ENCODE peak calls at places on chromosomes 2 and 18, in nine cellular contexts. G, V, S, O, H, F, W, L and Q are unnamed samples.

GRCh38 chr2:26696352-26696816 is 3.9 kb downstream of the KCNK3 start:
- DNase-seq in G (peak), V (no peak), S (no peak), O (no peak), H (no peak), F (no peak), W (peak), L (peak), Q (no peak)

GRCh38 chr18:3012306-3012919 is 531 bp downstream of the LPIN2 start:
- DNase-seq in G (peak), V (peak), S (peak), O (no peak), H (peak), F (peak), W (peak), L (no peak), Q (peak)

GRCh38 chr2:79994161-79994560 is 310.4 kb downstream of the LRRTM1 start:
- DNase-seq in G (peak), V (no peak), S (no peak), O (no peak), H (no peak), F (no peak), W (no peak), L (peak), Q (no peak)

GRCh38 chr18:62781893-62782292 is 66.6 kb downstream of the PHLPP1 start:
- DNase-seq in G (peak), V (no peak), S (no peak), O (peak), H (no peak), F (no peak), W (peak), L (peak), Q (no peak)

GRCh38 chr18:13376298-13376840 is 157.8 kb downstream of the LDLRAD4 start:
- DNase-seq in G (no peak), V (peak), S (no peak), O (no peak), H (no peak), F (no peak), W (no peak), L (no peak), Q (peak)

GRCh38 chr18:48997985-48998831 is 47.4 kb upstream of the SMAD7 start:
- DNase-seq in G (peak), V (no peak), S (no peak), O (no peak), H (peak), F (no peak), W (peak), L (peak), Q (no peak)

GRCh38 chr2:164028764-164029534 is 293.1 kb upstream of the FIGN start:
- DNase-seq in G (peak), V (no peak), S (no peak), O (no peak), H (no peak), F (no peak), W (peak), L (peak), Q (no peak)

GRCh38 chr2:73260338-73260984 is 23.8 kb downstream of the FBXO41 start:
- DNase-seq in G (peak), V (no peak), S (peak), O (no peak), H (peak), F (no peak), W (peak), L (peak), Q (no peak)

GRCh38 chr2:1488851-1489250 is 75.6 kb downstream of the TPO start:
- DNase-seq in G (no peak), V (no peak), S (no peak), O (no peak), H (no peak), F (no peak), W (no peak), L (no peak), Q (no peak)

GRCh38 chr2:110816404-110817365 is 84.3 kb downstream of the ACOXL start:
- DNase-seq in G (peak), V (no peak), S (peak), O (no peak), H (no peak), F (no peak), W (no peak), L (no peak), Q (no peak)

GRCh38 chr18:3346487-3346886 is 84.6 kb downstream of the MYL12B start:
- DNase-seq in G (no peak), V (no peak), S (no peak), O (no peak), H (no peak), F (no peak), W (no peak), L (peak), Q (no peak)

GRCh38 chr2:149330127-149331022 is at the start of gene LYPD6:
- DNase-seq in G (peak), V (no peak), S (no peak), O (peak), H (peak), F (peak), W (peak), L (peak), Q (no peak)